ENCODE peak calls at places on chromosome 16, in ten cellular contexts. One of them, this sample, is unnamed.
A peak's percentile ranks its signal among the peaks of the same experiment; 100 is the strongest.

GRCh38 chr16:56742030-56742984 is 12.4 kb downstream of the NUP93 start:
- DNase-seq in endothelial cell of umbilical vein: peak; percentile 49
- DNase-seq in hepatocyte: no peak
- DNase-seq in tibial artery: no peak
- DNase-seq in Peyer's patch: no peak
- DNase-seq in heart left ventricle: no peak
- DNase-seq in fibroblast of lung: peak; percentile 83
- DNase-seq in lung: no peak
- DNase-seq in heart right ventricle: no peak
- DNase-seq in neural progenitor cell: no peak
- DNase-seq in this sample: peak; percentile 87

GRCh38 chr16:28264656-28265055 is 27.7 kb upstream of the SBK1 start:
- DNase-seq in endothelial cell of umbilical vein: no peak
- DNase-seq in hepatocyte: peak; percentile 63
- DNase-seq in tibial artery: no peak
- DNase-seq in Peyer's patch: no peak
- DNase-seq in heart left ventricle: no peak
- DNase-seq in fibroblast of lung: no peak
- DNase-seq in lung: peak; percentile 52
- DNase-seq in heart right ventricle: no peak
- DNase-seq in neural progenitor cell: no peak
- DNase-seq in this sample: peak; percentile 29

GRCh38 chr16:86306811-86307517 is 203.4 kb upstream of the FOXF1 start:
- DNase-seq in endothelial cell of umbilical vein: no peak
- DNase-seq in hepatocyte: no peak
- DNase-seq in tibial artery: no peak
- DNase-seq in Peyer's patch: no peak
- DNase-seq in heart left ventricle: no peak
- DNase-seq in fibroblast of lung: peak; percentile 71
- DNase-seq in lung: no peak
- DNase-seq in heart right ventricle: no peak
- DNase-seq in neural progenitor cell: no peak
- DNase-seq in this sample: no peak

GRCh38 chr16:27526169-27526568 is 23.5 kb downstream of the GTF3C1 start:
- DNase-seq in endothelial cell of umbilical vein: no peak
- DNase-seq in hepatocyte: peak; percentile 26
- DNase-seq in tibial artery: no peak
- DNase-seq in Peyer's patch: no peak
- DNase-seq in heart left ventricle: peak; percentile 81
- DNase-seq in fibroblast of lung: peak; percentile 9
- DNase-seq in lung: no peak
- DNase-seq in heart right ventricle: peak; percentile 80
- DNase-seq in neural progenitor cell: no peak
- DNase-seq in this sample: no peak

GRCh38 chr16:17270111-17270510 is 200.6 kb downstream of the XYLT1 start:
- DNase-seq in endothelial cell of umbilical vein: no peak
- DNase-seq in hepatocyte: no peak
- DNase-seq in tibial artery: no peak
- DNase-seq in Peyer's patch: no peak
- DNase-seq in heart left ventricle: no peak
- DNase-seq in fibroblast of lung: no peak
- DNase-seq in lung: no peak
- DNase-seq in heart right ventricle: no peak
- DNase-seq in neural progenitor cell: no peak
- DNase-seq in this sample: no peak

GRCh38 chr16:67719778-67720144 is 645 bp upstream of the GFOD2 start:
- DNase-seq in endothelial cell of umbilical vein: no peak
- DNase-seq in hepatocyte: peak; percentile 68
- DNase-seq in tibial artery: no peak
- DNase-seq in Peyer's patch: peak; percentile 40
- DNase-seq in heart left ventricle: peak; percentile 45
- DNase-seq in fibroblast of lung: peak; percentile 48
- DNase-seq in lung: no peak
- DNase-seq in heart right ventricle: peak; percentile 37
- DNase-seq in neural progenitor cell: peak; percentile 57
- DNase-seq in this sample: peak; percentile 41

GRCh38 chr16:11064846-11065245 is 120.5 kb downstream of the CLEC16A start:
- DNase-seq in endothelial cell of umbilical vein: no peak
- DNase-seq in hepatocyte: no peak
- DNase-seq in tibial artery: no peak
- DNase-seq in Peyer's patch: no peak
- DNase-seq in heart left ventricle: no peak
- DNase-seq in fibroblast of lung: no peak
- DNase-seq in lung: no peak
- DNase-seq in heart right ventricle: no peak
- DNase-seq in neural progenitor cell: no peak
- DNase-seq in this sample: no peak

GRCh38 chr16:74169687-74170522 is 126.7 kb upstream of the PSMD7 start:
- DNase-seq in endothelial cell of umbilical vein: peak; percentile 1
- DNase-seq in hepatocyte: peak; percentile 63
- DNase-seq in tibial artery: no peak
- DNase-seq in Peyer's patch: no peak
- DNase-seq in heart left ventricle: peak; percentile 13
- DNase-seq in fibroblast of lung: peak; percentile 97
- DNase-seq in lung: no peak
- DNase-seq in heart right ventricle: peak; percentile 32
- DNase-seq in neural progenitor cell: no peak
- DNase-seq in this sample: peak; percentile 4

GRCh38 chr16:87664792-87665191 is 62.5 kb downstream of the JPH3 start:
- DNase-seq in endothelial cell of umbilical vein: no peak
- DNase-seq in hepatocyte: no peak
- DNase-seq in tibial artery: no peak
- DNase-seq in Peyer's patch: no peak
- DNase-seq in heart left ventricle: no peak
- DNase-seq in fibroblast of lung: no peak
- DNase-seq in lung: no peak
- DNase-seq in heart right ventricle: no peak
- DNase-seq in neural progenitor cell: no peak
- DNase-seq in this sample: no peak

GRCh38 chr16:30533146-30533522 is 1.5 kb downstream of the ZNF747 start:
- DNase-seq in endothelial cell of umbilical vein: no peak
- DNase-seq in hepatocyte: no peak
- DNase-seq in tibial artery: no peak
- DNase-seq in Peyer's patch: no peak
- DNase-seq in heart left ventricle: no peak
- DNase-seq in fibroblast of lung: no peak
- DNase-seq in lung: no peak
- DNase-seq in heart right ventricle: no peak
- DNase-seq in neural progenitor cell: no peak
- DNase-seq in this sample: no peak

GRCh38 chr16:3769942-3770341 is 52.6 kb upstream of the TRAP1 start:
- DNase-seq in endothelial cell of umbilical vein: no peak
- DNase-seq in hepatocyte: no peak
- DNase-seq in tibial artery: no peak
- DNase-seq in Peyer's patch: no peak
- DNase-seq in heart left ventricle: no peak
- DNase-seq in fibroblast of lung: no peak
- DNase-seq in lung: no peak
- DNase-seq in heart right ventricle: no peak
- DNase-seq in neural progenitor cell: no peak
- DNase-seq in this sample: no peak

GRCh38 chr16:66127459-66128362 is 238.8 kb upstream of the CDH5 start:
- DNase-seq in endothelial cell of umbilical vein: peak; percentile 28
- DNase-seq in hepatocyte: no peak
- DNase-seq in tibial artery: no peak
- DNase-seq in Peyer's patch: no peak
- DNase-seq in heart left ventricle: no peak
- DNase-seq in fibroblast of lung: no peak
- DNase-seq in lung: no peak
- DNase-seq in heart right ventricle: peak; percentile 17
- DNase-seq in neural progenitor cell: peak; percentile 51
- DNase-seq in this sample: no peak

GRCh38 chr16:30409125-30410060 is 2.0 kb downstream of the ZNF771 start:
- DNase-seq in endothelial cell of umbilical vein: peak; percentile 89
- DNase-seq in hepatocyte: peak; percentile 93
- DNase-seq in tibial artery: peak; percentile 94
- DNase-seq in Peyer's patch: peak; percentile 92
- DNase-seq in heart left ventricle: peak; percentile 89
- DNase-seq in fibroblast of lung: peak; percentile 83
- DNase-seq in lung: peak; percentile 92
- DNase-seq in heart right ventricle: peak; percentile 92
- DNase-seq in neural progenitor cell: peak; percentile 92
- DNase-seq in this sample: peak; percentile 66

GRCh38 chr16:27220527-27220926 is 17.2 kb downstream of the KDM8 start:
- DNase-seq in endothelial cell of umbilical vein: no peak
- DNase-seq in hepatocyte: no peak
- DNase-seq in tibial artery: no peak
- DNase-seq in Peyer's patch: no peak
- DNase-seq in heart left ventricle: no peak
- DNase-seq in fibroblast of lung: no peak
- DNase-seq in lung: no peak
- DNase-seq in heart right ventricle: no peak
- DNase-seq in neural progenitor cell: no peak
- DNase-seq in this sample: no peak

GRCh38 chr16:76963614-76964315 is 227.2 kb upstream of the MON1B start:
- DNase-seq in endothelial cell of umbilical vein: no peak
- DNase-seq in hepatocyte: no peak
- DNase-seq in tibial artery: no peak
- DNase-seq in Peyer's patch: no peak
- DNase-seq in heart left ventricle: no peak
- DNase-seq in fibroblast of lung: no peak
- DNase-seq in lung: no peak
- DNase-seq in heart right ventricle: no peak
- DNase-seq in neural progenitor cell: no peak
- DNase-seq in this sample: no peak
- H3K4me3 ChIP-seq in endothelial cell of umbilical vein: no peak overlapping the region
- H3K4me3 ChIP-seq in hepatocyte: no peak overlapping the region
- H3K4me3 ChIP-seq in tibial artery: no peak overlapping the region
- H3K4me3 ChIP-seq in Peyer's patch: no peak overlapping the region
- H3K4me3 ChIP-seq in heart left ventricle: no peak overlapping the region
- H3K4me3 ChIP-seq in fibroblast of lung: no peak overlapping the region
- H3K4me3 ChIP-seq in lung: no peak overlapping the region
- H3K4me3 ChIP-seq in heart right ventricle: no peak overlapping the region
- H3K4me3 ChIP-seq in neural progenitor cell: no peak overlapping the region
- H3K4me3 ChIP-seq in this sample: no peak overlapping the region

DNA sequence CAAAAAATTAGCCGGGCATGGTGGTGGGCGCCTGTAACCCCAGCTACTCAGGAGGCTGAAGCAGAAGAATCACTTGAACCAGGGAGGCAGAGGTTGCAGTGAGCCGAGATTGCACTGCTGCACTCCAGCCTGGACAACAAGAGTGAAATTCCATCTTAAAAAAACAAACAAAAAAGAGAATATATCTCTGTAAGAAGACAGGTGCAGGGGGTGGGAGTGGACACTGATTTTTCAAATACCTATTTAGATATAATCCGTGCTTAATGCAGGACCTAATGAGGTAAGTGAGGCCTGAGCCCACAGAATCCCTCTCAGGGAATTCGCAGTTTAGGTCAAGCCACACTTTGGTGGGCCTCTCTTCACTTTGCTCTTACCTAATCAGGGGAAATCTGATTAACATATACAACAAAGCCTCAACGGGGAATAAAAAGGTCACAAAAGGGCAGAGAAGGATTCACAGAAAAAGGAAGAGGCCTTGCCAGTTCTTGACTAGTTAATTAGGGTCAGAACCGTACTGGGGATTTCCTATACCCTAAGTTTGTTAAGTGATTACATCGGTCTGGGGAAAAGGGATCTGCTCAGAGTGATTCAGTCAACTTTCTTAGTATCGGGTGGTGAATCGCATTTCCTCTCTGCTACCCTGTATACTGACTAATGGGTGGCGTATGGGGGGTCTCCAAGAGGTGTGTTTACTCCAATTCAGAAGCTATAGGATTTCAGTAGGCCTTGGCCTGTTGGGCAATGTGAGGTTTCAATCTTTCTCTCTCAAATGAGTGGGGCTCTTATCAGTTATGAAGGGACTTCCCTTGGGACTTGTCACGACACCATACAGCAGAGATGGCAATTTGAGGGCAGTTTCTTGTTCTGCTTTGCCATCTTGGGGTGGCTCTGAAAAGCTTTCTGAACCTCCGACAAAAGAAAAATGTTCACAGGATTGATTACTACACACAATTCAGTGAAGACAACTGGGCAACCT is 1.9 kb upstream of the NFAT5 start:
- DNase-seq in endothelial cell of umbilical vein: peak; percentile 69
- DNase-seq in hepatocyte: peak; percentile 13
- DNase-seq in tibial artery: no peak
- DNase-seq in Peyer's patch: peak; percentile 34
- DNase-seq in heart left ventricle: no peak
- DNase-seq in fibroblast of lung: peak; percentile 17
- DNase-seq in lung: no peak
- DNase-seq in heart right ventricle: no peak
- DNase-seq in neural progenitor cell: peak; percentile 92
- DNase-seq in this sample: peak; percentile 84
- TF ChIP-seq CTCF in endothelial cell of umbilical vein: no peak
- TF ChIP-seq CTCF in hepatocyte: no peak
- TF ChIP-seq CTCF in tibial artery: no peak
- TF ChIP-seq CTCF in Peyer's patch: no peak
- TF ChIP-seq CTCF in heart left ventricle: no peak
- TF ChIP-seq CTCF in fibroblast of lung: no peak
- TF ChIP-seq CTCF in lung: no peak
- TF ChIP-seq CTCF in heart right ventricle: no peak
- TF ChIP-seq CTCF in neural progenitor cell: no peak
- TF ChIP-seq CTCF in this sample: no peak

GRCh38 chr16:84056933-84057332 is 14.3 kb upstream of the SLC38A8 start:
- DNase-seq in endothelial cell of umbilical vein: no peak
- DNase-seq in hepatocyte: no peak
- DNase-seq in tibial artery: no peak
- DNase-seq in Peyer's patch: no peak
- DNase-seq in heart left ventricle: no peak
- DNase-seq in fibroblast of lung: no peak
- DNase-seq in lung: no peak
- DNase-seq in heart right ventricle: no peak
- DNase-seq in neural progenitor cell: no peak
- DNase-seq in this sample: no peak
- H3K36me3 ChIP-seq in endothelial cell of umbilical vein: peaks cover 48% of the 10 kb centered on the region
- H3K36me3 ChIP-seq in hepatocyte: no peaks in the 10 kb centered on the region
- H3K36me3 ChIP-seq in tibial artery: peaks cover 97% of the 10 kb centered on the region
- H3K36me3 ChIP-seq in Peyer's patch: no peaks in the 10 kb centered on the region
- H3K36me3 ChIP-seq in heart left ventricle: no peaks in the 10 kb centered on the region
- H3K36me3 ChIP-seq in fibroblast of lung: peaks cover 13% of the 10 kb centered on the region
- H3K36me3 ChIP-seq in lung: peaks cover 17% of the 10 kb centered on the region
- H3K36me3 ChIP-seq in heart right ventricle: peaks cover 99% of the 10 kb centered on the region
- H3K36me3 ChIP-seq in neural progenitor cell: no peaks in the 10 kb centered on the region
- H3K36me3 ChIP-seq in this sample: peaks cover 48% of the 10 kb centered on the region

DNA sequence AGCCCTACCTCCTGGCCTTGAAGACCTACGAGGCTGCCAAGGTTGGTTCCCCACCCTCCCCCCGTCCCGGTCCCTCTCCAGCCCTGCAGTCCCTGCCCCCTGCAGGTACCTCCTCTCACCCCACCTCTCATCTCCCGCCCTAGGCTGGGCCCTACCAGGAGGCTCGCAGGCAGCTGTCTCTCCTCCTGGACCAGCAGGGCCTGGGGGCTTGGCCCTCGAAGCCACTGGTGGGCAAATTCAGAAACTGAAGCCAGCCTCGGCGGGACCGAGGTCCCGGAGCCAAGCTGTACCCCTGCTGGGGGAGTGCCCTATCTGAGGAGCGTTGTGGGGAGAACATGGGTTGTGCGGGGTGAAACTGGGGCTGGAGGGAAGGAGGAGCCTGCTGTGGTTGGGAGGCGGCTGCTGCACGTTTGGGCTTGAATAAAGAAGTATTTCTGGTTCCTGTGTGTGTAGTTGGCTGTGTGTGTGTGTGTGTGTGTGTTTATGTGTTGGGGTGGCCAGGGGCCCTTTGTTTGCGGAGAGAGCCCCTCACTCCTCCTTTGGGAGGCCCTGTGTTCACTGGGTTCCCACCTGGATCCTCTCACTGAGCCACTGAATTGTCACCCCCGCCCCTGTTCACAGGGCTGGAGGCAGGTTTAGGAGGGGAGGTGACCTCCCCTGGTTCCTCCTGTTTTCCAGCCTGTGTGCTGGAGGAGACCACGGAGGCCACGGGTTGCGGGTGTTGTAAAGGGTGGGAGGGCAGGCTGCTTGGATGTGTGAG is 6.0 kb downstream of the ADAD2 start:
- DNase-seq in endothelial cell of umbilical vein: no peak
- DNase-seq in hepatocyte: no peak
- DNase-seq in tibial artery: no peak
- DNase-seq in Peyer's patch: no peak
- DNase-seq in heart left ventricle: no peak
- DNase-seq in fibroblast of lung: no peak
- DNase-seq in lung: no peak
- DNase-seq in heart right ventricle: no peak
- DNase-seq in neural progenitor cell: no peak
- DNase-seq in this sample: peak; percentile 75
- H3K4me3 ChIP-seq in endothelial cell of umbilical vein: no peak overlapping the region
- H3K4me3 ChIP-seq in hepatocyte: no peak overlapping the region
- H3K4me3 ChIP-seq in tibial artery: no peak overlapping the region
- H3K4me3 ChIP-seq in Peyer's patch: no peak overlapping the region
- H3K4me3 ChIP-seq in heart left ventricle: no peak overlapping the region
- H3K4me3 ChIP-seq in fibroblast of lung: no peak overlapping the region
- H3K4me3 ChIP-seq in lung: no peak overlapping the region
- H3K4me3 ChIP-seq in heart right ventricle: no peak overlapping the region
- H3K4me3 ChIP-seq in neural progenitor cell: no peak overlapping the region
- H3K4me3 ChIP-seq in this sample: peak overlapping the region; percentile 43